ENCODE peak calls at places on chromosomes 7 and 10, in nine cellular contexts. One of them, this sample, is unnamed. For H3K36me3, the result is how much of the 10 kb centered on the place peaks cover.

GRCh38 chr10:66928000-66928770 is 2.3 kb downstream of the LRRTM3 start:
- DNase-seq in fibroblast of lung: peak
- DNase-seq in PC-3: no peak
- DNase-seq in H1: no peak
- DNase-seq in mammary epithelial cell: no peak
- DNase-seq in OCI-LY7: no peak
- DNase-seq in psoas muscle: no peak
- DNase-seq in colonic mucosa: no peak
- DNase-seq in heart left ventricle: no peak
- DNase-seq in this sample: no peak

GRCh38 chr10:119409906-119410305 is 132.6 kb downstream of the RGS10 start:
- DNase-seq in fibroblast of lung: no peak
- DNase-seq in PC-3: no peak
- DNase-seq in H1: no peak
- DNase-seq in mammary epithelial cell: no peak
- DNase-seq in OCI-LY7: no peak
- DNase-seq in psoas muscle: peak
- DNase-seq in colonic mucosa: peak
- DNase-seq in heart left ventricle: peak
- DNase-seq in this sample: no peak

GRCh38 chr7:134514663-134515062 is 12.7 kb upstream of the AKR1B10 start:
- DNase-seq in fibroblast of lung: peak
- DNase-seq in PC-3: peak
- DNase-seq in H1: no peak
- DNase-seq in mammary epithelial cell: peak
- DNase-seq in OCI-LY7: peak
- DNase-seq in psoas muscle: no peak
- DNase-seq in colonic mucosa: peak
- DNase-seq in heart left ventricle: no peak
- DNase-seq in this sample: no peak

GRCh38 chr10:55160904-55161303 is 359.9 kb upstream of the PCDH15 start:
- DNase-seq in fibroblast of lung: no peak
- DNase-seq in PC-3: peak
- DNase-seq in H1: no peak
- DNase-seq in mammary epithelial cell: peak
- DNase-seq in OCI-LY7: no peak
- DNase-seq in psoas muscle: no peak
- DNase-seq in colonic mucosa: no peak
- DNase-seq in heart left ventricle: no peak
- DNase-seq in this sample: no peak

GRCh38 chr7:102875700-102876192 is 37.1 kb upstream of the LRRC17 start:
- DNase-seq in fibroblast of lung: peak
- DNase-seq in PC-3: peak
- DNase-seq in H1: peak
- DNase-seq in mammary epithelial cell: peak
- DNase-seq in OCI-LY7: no peak
- DNase-seq in psoas muscle: no peak
- DNase-seq in colonic mucosa: no peak
- DNase-seq in heart left ventricle: no peak
- DNase-seq in this sample: peak

GRCh38 chr10:113987805-113988204 is 55.9 kb upstream of the ADRB1 start:
- DNase-seq in fibroblast of lung: no peak
- DNase-seq in PC-3: peak
- DNase-seq in H1: no peak
- DNase-seq in mammary epithelial cell: peak
- DNase-seq in OCI-LY7: no peak
- DNase-seq in psoas muscle: peak
- DNase-seq in colonic mucosa: no peak
- DNase-seq in heart left ventricle: no peak
- DNase-seq in this sample: no peak

GRCh38 chr7:27154901-27155815 is 1.3 kb downstream of the HOXA7 start:
- DNase-seq in fibroblast of lung: no peak
- DNase-seq in PC-3: no peak
- DNase-seq in H1: no peak
- DNase-seq in mammary epithelial cell: peak
- DNase-seq in OCI-LY7: peak
- DNase-seq in psoas muscle: peak
- DNase-seq in colonic mucosa: peak
- DNase-seq in heart left ventricle: no peak
- DNase-seq in this sample: no peak

GRCh38 chr10:86690231-86690630 is 21.9 kb downstream of the LDB3 start:
- DNase-seq in fibroblast of lung: no peak
- DNase-seq in PC-3: no peak
- DNase-seq in H1: no peak
- DNase-seq in mammary epithelial cell: no peak
- DNase-seq in OCI-LY7: no peak
- DNase-seq in psoas muscle: no peak
- DNase-seq in colonic mucosa: no peak
- DNase-seq in heart left ventricle: no peak
- DNase-seq in this sample: no peak

GRCh38 chr10:117609095-117609821 is 66.7 kb downstream of the EMX2 start:
- DNase-seq in fibroblast of lung: peak
- DNase-seq in PC-3: peak
- DNase-seq in H1: no peak
- DNase-seq in mammary epithelial cell: peak
- DNase-seq in OCI-LY7: no peak
- DNase-seq in psoas muscle: peak
- DNase-seq in colonic mucosa: no peak
- DNase-seq in heart left ventricle: peak
- DNase-seq in this sample: peak

GRCh38 chr10:61024801-61025201 is 80.8 kb upstream of the RHOBTB1 start:
- DNase-seq in fibroblast of lung: peak
- DNase-seq in PC-3: peak
- DNase-seq in H1: no peak
- DNase-seq in mammary epithelial cell: no peak
- DNase-seq in OCI-LY7: peak
- DNase-seq in psoas muscle: no peak
- DNase-seq in colonic mucosa: no peak
- DNase-seq in heart left ventricle: no peak
- DNase-seq in this sample: no peak

GRCh38 chr7:95246935-95247370 is 77.4 kb downstream of the PON1 start:
- DNase-seq in fibroblast of lung: peak
- DNase-seq in PC-3: peak
- DNase-seq in H1: peak
- DNase-seq in mammary epithelial cell: peak
- DNase-seq in OCI-LY7: peak
- DNase-seq in psoas muscle: no peak
- DNase-seq in colonic mucosa: peak
- DNase-seq in heart left ventricle: peak
- DNase-seq in this sample: peak

GRCh38 chr7:116354546-116355422 is 144.4 kb downstream of the TES start:
- DNase-seq in fibroblast of lung: peak
- DNase-seq in PC-3: peak
- DNase-seq in H1: peak
- DNase-seq in mammary epithelial cell: peak
- DNase-seq in OCI-LY7: no peak
- DNase-seq in psoas muscle: peak
- DNase-seq in colonic mucosa: peak
- DNase-seq in heart left ventricle: peak
- DNase-seq in this sample: peak

GRCh38 chr10:5094265-5095205 is at the start of gene AKR1C3:
- DNase-seq in fibroblast of lung: peak
- DNase-seq in PC-3: peak
- DNase-seq in H1: peak
- DNase-seq in mammary epithelial cell: peak
- DNase-seq in OCI-LY7: peak
- DNase-seq in psoas muscle: no peak
- DNase-seq in colonic mucosa: peak
- DNase-seq in heart left ventricle: no peak
- DNase-seq in this sample: no peak

GRCh38 chr10:5958077-5958476 is 19.3 kb downstream of the IL15RA start:
- DNase-seq in fibroblast of lung: peak
- DNase-seq in PC-3: no peak
- DNase-seq in H1: no peak
- DNase-seq in mammary epithelial cell: no peak
- DNase-seq in OCI-LY7: no peak
- DNase-seq in psoas muscle: no peak
- DNase-seq in colonic mucosa: no peak
- DNase-seq in heart left ventricle: no peak
- DNase-seq in this sample: no peak

GRCh38 chr10:24952701-24953349 is 419 bp upstream of the PRTFDC1 start:
- DNase-seq in fibroblast of lung: peak
- DNase-seq in PC-3: peak
- DNase-seq in H1: no peak
- DNase-seq in mammary epithelial cell: no peak
- DNase-seq in OCI-LY7: no peak
- DNase-seq in psoas muscle: peak
- DNase-seq in colonic mucosa: peak
- DNase-seq in heart left ventricle: peak
- DNase-seq in this sample: no peak
- TF ChIP-seq CTCF in fibroblast of lung: no peak
- TF ChIP-seq CTCF in PC-3: no peak
- TF ChIP-seq CTCF in H1: peak
- TF ChIP-seq CTCF in mammary epithelial cell: no peak
- TF ChIP-seq CTCF in OCI-LY7: no peak
- TF ChIP-seq CTCF in psoas muscle: peak
- TF ChIP-seq CTCF in colonic mucosa: peak
- TF ChIP-seq CTCF in heart left ventricle: peak
- TF ChIP-seq CTCF in this sample: peak

GRCh38 chr7:148804343-148805234 is 79.5 kb downstream of the EZH2 start:
- DNase-seq in fibroblast of lung: no peak
- DNase-seq in PC-3: no peak
- DNase-seq in H1: no peak
- DNase-seq in mammary epithelial cell: no peak
- DNase-seq in OCI-LY7: no peak
- DNase-seq in psoas muscle: no peak
- DNase-seq in colonic mucosa: no peak
- DNase-seq in heart left ventricle: no peak
- DNase-seq in this sample: no peak

GRCh38 chr7:148806187-148806586 is 77.9 kb downstream of the EZH2 start:
- DNase-seq in fibroblast of lung: no peak
- DNase-seq in PC-3: no peak
- DNase-seq in H1: no peak
- DNase-seq in mammary epithelial cell: no peak
- DNase-seq in OCI-LY7: no peak
- DNase-seq in psoas muscle: no peak
- DNase-seq in colonic mucosa: no peak
- DNase-seq in heart left ventricle: no peak
- DNase-seq in this sample: no peak

GRCh38 chr7:148809856-148810255 is 74.2 kb downstream of the EZH2 start:
- DNase-seq in fibroblast of lung: no peak
- DNase-seq in PC-3: no peak
- DNase-seq in H1: no peak
- DNase-seq in mammary epithelial cell: no peak
- DNase-seq in OCI-LY7: no peak
- DNase-seq in psoas muscle: no peak
- DNase-seq in colonic mucosa: no peak
- DNase-seq in heart left ventricle: no peak
- DNase-seq in this sample: no peak

GRCh38 chr7:148803094-148803493 is 81.0 kb downstream of the EZH2 start:
- DNase-seq in fibroblast of lung: no peak
- DNase-seq in PC-3: no peak
- DNase-seq in H1: no peak
- DNase-seq in mammary epithelial cell: no peak
- DNase-seq in OCI-LY7: no peak
- DNase-seq in psoas muscle: no peak
- DNase-seq in colonic mucosa: no peak
- DNase-seq in heart left ventricle: no peak
- DNase-seq in this sample: no peak

DNA sequence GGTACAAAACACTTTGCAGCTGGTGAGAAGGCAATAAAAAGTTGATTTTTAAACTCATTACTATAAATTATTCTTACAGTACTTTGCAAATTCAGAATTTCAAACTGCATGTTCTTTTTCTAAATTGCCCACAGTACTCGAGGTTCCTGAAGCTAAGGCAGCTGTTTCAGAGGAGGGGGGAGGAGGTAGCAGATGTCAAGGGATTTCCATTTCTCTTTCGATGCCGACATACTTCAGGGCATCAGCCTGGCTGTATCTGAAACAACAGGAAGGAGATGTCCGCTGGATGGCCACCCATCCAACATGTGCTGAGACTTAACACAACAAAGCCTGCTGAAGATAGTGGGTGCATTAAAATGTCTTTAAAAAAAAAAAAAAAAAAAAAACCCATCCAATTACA is 76.6 kb downstream of the EZH2 start:
- DNase-seq in fibroblast of lung: no peak
- DNase-seq in PC-3: no peak
- DNase-seq in H1: no peak
- DNase-seq in mammary epithelial cell: no peak
- DNase-seq in OCI-LY7: no peak
- DNase-seq in psoas muscle: no peak
- DNase-seq in colonic mucosa: no peak
- DNase-seq in heart left ventricle: no peak
- DNase-seq in this sample: no peak
- H3K36me3 ChIP-seq in fibroblast of lung: under half
- H3K36me3 ChIP-seq in PC-3: under half
- H3K36me3 ChIP-seq in H1: under half
- H3K36me3 ChIP-seq in mammary epithelial cell: under half
- H3K36me3 ChIP-seq in OCI-LY7: half or more
- H3K36me3 ChIP-seq in psoas muscle: half or more
- H3K36me3 ChIP-seq in colonic mucosa: under half
- H3K36me3 ChIP-seq in heart left ventricle: under half
- H3K36me3 ChIP-seq in this sample: under half

DNA sequence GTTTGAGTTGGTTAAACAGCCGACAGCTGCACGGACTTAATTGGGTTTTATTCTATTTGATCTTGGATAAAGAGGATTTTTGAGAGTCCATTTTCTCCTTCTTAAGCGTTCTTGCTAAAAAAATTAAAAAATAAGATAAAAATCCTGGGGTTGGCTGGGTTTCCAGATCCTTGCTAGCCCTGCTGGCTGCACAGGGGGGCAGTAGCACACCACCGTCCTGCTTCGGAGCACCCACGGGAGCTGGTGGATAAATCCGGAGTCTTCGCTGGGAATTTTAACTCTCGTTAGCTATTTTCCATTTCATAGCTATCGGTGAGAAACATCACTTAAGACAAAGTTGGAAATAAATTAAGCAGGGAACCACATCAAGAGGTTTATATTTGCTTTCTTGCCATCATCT is 792.1 kb downstream of the TYW1 start:
- DNase-seq in fibroblast of lung: no peak
- DNase-seq in PC-3: no peak
- DNase-seq in H1: peak
- DNase-seq in mammary epithelial cell: no peak
- DNase-seq in OCI-LY7: no peak
- DNase-seq in psoas muscle: no peak
- DNase-seq in colonic mucosa: no peak
- DNase-seq in heart left ventricle: no peak
- DNase-seq in this sample: no peak
- TF ChIP-seq CTCF in fibroblast of lung: peak
- TF ChIP-seq CTCF in PC-3: no peak
- TF ChIP-seq CTCF in H1: peak
- TF ChIP-seq CTCF in mammary epithelial cell: no peak
- TF ChIP-seq CTCF in OCI-LY7: peak
- TF ChIP-seq CTCF in psoas muscle: no peak
- TF ChIP-seq CTCF in colonic mucosa: no peak
- TF ChIP-seq CTCF in heart left ventricle: peak
- TF ChIP-seq CTCF in this sample: peak

DNA sequence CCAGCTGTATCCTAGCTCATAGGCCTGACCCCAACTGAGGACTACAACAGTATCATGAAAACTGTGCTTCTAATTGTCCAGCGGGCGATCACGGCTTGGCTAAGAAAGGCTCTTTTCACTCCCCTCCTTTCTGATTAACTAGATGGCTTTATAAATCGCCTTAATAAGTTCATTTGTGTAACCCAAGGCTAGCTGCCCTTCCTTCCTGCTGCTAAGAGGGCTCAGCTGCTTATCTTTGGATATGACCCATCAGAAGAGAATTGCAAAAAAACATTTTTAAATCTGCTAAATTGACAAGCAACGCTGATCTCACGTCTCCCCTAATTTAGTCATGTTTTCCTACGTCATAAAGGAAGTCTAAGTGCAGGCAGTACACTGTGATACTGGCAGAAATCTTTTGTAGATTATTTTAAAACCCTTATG is 163.0 kb downstream of the NRCAM start:
- DNase-seq in fibroblast of lung: peak
- DNase-seq in PC-3: no peak
- DNase-seq in H1: no peak
- DNase-seq in mammary epithelial cell: no peak
- DNase-seq in OCI-LY7: no peak
- DNase-seq in psoas muscle: no peak
- DNase-seq in colonic mucosa: no peak
- DNase-seq in heart left ventricle: no peak
- DNase-seq in this sample: no peak
- H3K36me3 ChIP-seq in fibroblast of lung: under half
- H3K36me3 ChIP-seq in PC-3: under half
- H3K36me3 ChIP-seq in H1: under half
- H3K36me3 ChIP-seq in mammary epithelial cell: under half
- H3K36me3 ChIP-seq in OCI-LY7: under half
- H3K36me3 ChIP-seq in psoas muscle: under half
- H3K36me3 ChIP-seq in colonic mucosa: under half
- H3K36me3 ChIP-seq in heart left ventricle: under half
- H3K36me3 ChIP-seq in this sample: under half

This sample was measured in kidney epithelial cell.